ENCODE peak calls at places on chromosomes 4 and X, in five cellular contexts. J is stimulated activated CD4-positive, alpha-beta T cell treated with anti-CD3 and anti-CD28 coated beads, Interleukin-4, amount 100 ng/mL, for 4 hours; E is stimulated activated CD8-positive, alpha-beta memory T cell treated with anti-CD3 and anti-CD28 coated beads, Interleukin-4, amount 100 ng/mL, for 24 hours; Z is NAMALWA; M is activated B cell treated with CpG ODN at 0.5 μM for 24 hours. O is an unnamed sample.
A peak's percentile ranks its signal among the peaks of the same experiment; 100 is the strongest.

GRCh38 chr4:52657630-52658501 is 1.2 kb downstream of the USP46 start:
- DNase-seq in J (no peak), E (no peak), Z (no peak), M (no peak), O (peak; percentile 16)

GRCh38 chrX:132489256-132490085 is 633 bp upstream of the MBNL3 start:
- DNase-seq in J (peak; percentile 39), E (peak; percentile 21), Z (peak; percentile 75), M (peak; percentile 61), O (peak; percentile 42)

GRCh38 chr4:148444296-148445070 is 2.3 kb upstream of the NR3C2 start:
- DNase-seq in J (peak; percentile 27), E (peak; percentile 10), Z (no peak), M (peak; percentile 58), O (peak; percentile 58)

GRCh38 chrX:120477453-120477852 is 8.4 kb upstream of the LAMP2 start:
- DNase-seq in J (no peak), E (no peak), Z (no peak), M (no peak), O (no peak)

GRCh38 chr4:578451-579443 is 2.7 kb upstream of the TMEM271 start:
- DNase-seq in J (no peak), E (no peak), Z (no peak), M (no peak), O (no peak)

GRCh38 chrX:137574102-137574783 is 8.3 kb downstream of the ZIC3 start:
- DNase-seq in J (no peak), E (no peak), Z (no peak), M (no peak), O (no peak)

GRCh38 chr4:7632971-7633370 is 198.2 kb upstream of the PSAPL1 start:
- DNase-seq in J (no peak), E (no peak), Z (no peak), M (no peak), O (no peak)

GRCh38 chr4:15469402-15470148 is at the start of gene CC2D2A:
- DNase-seq in J (no peak), E (no peak), Z (no peak), M (no peak), O (peak; percentile 58)

GRCh38 chr4:157151711-157152110 is 68.8 kb upstream of the GRIA2 start:
- DNase-seq in J (no peak), E (no peak), Z (no peak), M (no peak), O (no peak)

GRCh38 chrX:144040793-144041192 is 156.9 kb downstream of the UBE2NL start:
- DNase-seq in J (no peak), E (no peak), Z (no peak), M (no peak), O (no peak)

GRCh38 chrX:37474478-37474877 is 97.0 kb upstream of the LANCL3 start:
- DNase-seq in J (no peak), E (no peak), Z (no peak), M (no peak), O (no peak)

GRCh38 chr4:38163216-38164006 is 203.2 kb downstream of the PTTG2 start:
- DNase-seq in J (no peak), E (no peak), Z (no peak), M (no peak), O (peak; percentile 46)

GRCh38 chr4:105140684-105141490 is 5.8 kb upstream of the TET2 start:
- DNase-seq in J (no peak), E (no peak), Z (peak; percentile 79), M (no peak), O (peak; percentile 68)

GRCh38 chr4:169410839-169411770 is 140.3 kb upstream of the SH3RF1 start:
- DNase-seq in J (peak; percentile 9), E (peak; percentile 2), Z (peak; percentile 38), M (no peak), O (peak; percentile 56)

GRCh38 chr4:141375855-141376254 is 155.2 kb downstream of the ZNF330 start:
- DNase-seq in J (no peak), E (no peak), Z (no peak), M (no peak), O (peak; percentile 8)

GRCh38 chr4:77092832-77093800 is 17.3 kb upstream of the CCNI start:
- DNase-seq in J (no peak), E (no peak), Z (no peak), M (no peak), O (peak; percentile 67)